ENCODE peak calls at places on chromosomes 16 and 17, in eight cellular contexts. O, A, H, S, V, G, N and J are unnamed samples.

GRCh38 chr17:76199466-76199865 is 40.8 kb downstream of the RNF157 start:
- DNase-seq in O (no peak), A (no peak), H (no peak), S (no peak), V (no peak), G (peak; percentile 55), N (no peak), J (no peak)

GRCh38 chr17:6541886-6542285 is 14.5 kb downstream of the PITPNM3 start:
- DNase-seq in O (peak; percentile 1), A (no peak), H (no peak), S (no peak), V (no peak), G (no peak), N (no peak), J (no peak)

GRCh38 chr16:68778551-68779231 is 41.6 kb downstream of the CDH1 start:
- DNase-seq in O (no peak), A (no peak), H (no peak), S (no peak), V (no peak), G (no peak), N (no peak), J (peak; percentile 70)

GRCh38 chr16:55660026-55660425 is 4.2 kb downstream of the SLC6A2 start:
- DNase-seq in O (no peak), A (no peak), H (no peak), S (no peak), V (no peak), G (no peak), N (no peak), J (no peak)

GRCh38 chr16:27512061-27512460 is 37.7 kb downstream of the GTF3C1 start:
- DNase-seq in O (no peak), A (no peak), H (no peak), S (no peak), V (no peak), G (no peak), N (no peak), J (no peak)

GRCh38 chr17:42980274-42980765 is at the start of gene RUNDC1:
- DNase-seq in O (peak; percentile 68), A (peak; percentile 94), H (peak; percentile 67), S (peak; percentile 90), V (peak; percentile 59), G (peak; percentile 90), N (peak; percentile 55), J (peak; percentile 80)

GRCh38 chr16:30473231-30474061 is 904 bp downstream of the ITGAL start:
- DNase-seq in O (no peak), A (no peak), H (no peak), S (peak; percentile 54), V (no peak), G (peak; percentile 36), N (no peak), J (no peak)

GRCh38 chr17:34301986-34302385 is 16.4 kb downstream of the CCL11 start:
- DNase-seq in O (no peak), A (no peak), H (no peak), S (no peak), V (no peak), G (no peak), N (no peak), J (no peak)

GRCh38 chr17:77280304-77280910 is 139.6 kb downstream of the SEC14L1 start:
- DNase-seq in O (no peak), A (no peak), H (peak; percentile 52), S (no peak), V (peak; percentile 68), G (no peak), N (no peak), J (peak; percentile 71)

GRCh38 chr16:1073262-1073558 is 663 bp downstream of the SSTR5 start:
- DNase-seq in O (no peak), A (no peak), H (no peak), S (no peak), V (no peak), G (no peak), N (no peak), J (no peak)

GRCh38 chr16:72865835-72866234 is 182.1 kb downstream of the ZFHX3 start:
- DNase-seq in O (no peak), A (no peak), H (no peak), S (no peak), V (no peak), G (no peak), N (no peak), J (no peak)

GRCh38 chr16:57941016-57941656 is 29.8 kb downstream of the CNGB1 start:
- DNase-seq in O (no peak), A (no peak), H (peak; percentile 22), S (no peak), V (no peak), G (no peak), N (no peak), J (peak; percentile 38)

GRCh38 chr17:42399121-42399520 is 10.9 kb upstream of the STAT3 start:
- DNase-seq in O (peak; percentile 94), A (no peak), H (no peak), S (no peak), V (no peak), G (no peak), N (no peak), J (no peak)

GRCh38 chr17:79862771-79863440 is 23.7 kb upstream of the CBX4 start:
- DNase-seq in O (no peak), A (no peak), H (no peak), S (no peak), V (no peak), G (no peak), N (no peak), J (no peak)

GRCh38 chr16:25109643-25110042 is 1.9 kb upstream of the LCMT1 start:
- DNase-seq in O (no peak), A (peak; percentile 57), H (peak; percentile 98), S (no peak), V (peak; percentile 87), G (no peak), N (peak; percentile 77), J (peak; percentile 90)

GRCh38 chr16:726438-727290 is at the start of the genes CCDC78 and HAGHL:
- DNase-seq in O (peak; percentile 42), A (no peak), H (no peak), S (peak; percentile 47), V (no peak), G (peak; percentile 57), N (no peak), J (peak; percentile 36)

GRCh38 chr17:32350662-32351418 is 883 bp downstream of the ZNF207 start:
- DNase-seq in O (no peak), A (no peak), H (peak; percentile 77), S (peak; percentile 18), V (no peak), G (peak; percentile 22), N (peak; percentile 28), J (peak; percentile 60)

GRCh38 chr17:76570877-76571471 is 14.7 kb downstream of the ST6GALNAC2 start:
- DNase-seq in O (no peak), A (no peak), H (no peak), S (no peak), V (no peak), G (no peak), N (no peak), J (no peak)

GRCh38 chr17:64063766-64064224 is 43.4 kb upstream of the ICAM2 start:
- DNase-seq in O (no peak), A (peak; percentile 53), H (peak; percentile 41), S (peak; percentile 44), V (no peak), G (peak; percentile 53), N (no peak), J (no peak)

GRCh38 chr17:34400301-34400931 is 37.4 kb upstream of the CCL1 start:
- DNase-seq in O (no peak), A (no peak), H (no peak), S (no peak), V (no peak), G (no peak), N (no peak), J (no peak)

GRCh38 chr17:3683054-3683511 is 12.9 kb downstream of the P2RX5 start:
- DNase-seq in O (no peak), A (peak; percentile 81), H (no peak), S (peak; percentile 62), V (peak; percentile 53), G (peak; percentile 46), N (no peak), J (no peak)

GRCh38 chr16:77599793-77600415 is 122.4 kb upstream of the NUDT7 start:
- DNase-seq in O (peak; percentile 35), A (peak; percentile 10), H (peak; percentile 52), S (no peak), V (peak; percentile 19), G (no peak), N (no peak), J (no peak)

GRCh38 chr17:80997471-80998387 is 6.1 kb downstream of the CHMP6 start:
- DNase-seq in O (no peak), A (no peak), H (no peak), S (no peak), V (no peak), G (no peak), N (no peak), J (no peak)

GRCh38 chr16:17374668-17375255 is 96.0 kb downstream of the XYLT1 start:
- DNase-seq in O (no peak), A (no peak), H (no peak), S (no peak), V (no peak), G (no peak), N (no peak), J (no peak)